ENCODE peak calls at places on chromosomes 4 and X, in six cellular contexts. Z, U, G, B, F and X are unnamed samples.

GRCh38 chr4:36038521-36038920 is 205.8 kb downstream of the ARAP2 start:
- DNase-seq in Z (no peak), U (no peak), G (no peak), B (no peak), F (no peak), X (no peak)

GRCh38 chr4:112540695-112541094 is 24.7 kb upstream of the NEUROG2 start:
- DNase-seq in Z (no peak), U (no peak), G (no peak), B (no peak), F (no peak), X (no peak)

GRCh38 chrX:102696303-102696702 is 15.9 kb upstream of the GPRASP2 start:
- DNase-seq in Z (no peak), U (no peak), G (no peak), B (no peak), F (no peak), X (no peak)

GRCh38 chrX:109966246-109966645 is 36.7 kb upstream of the TMEM164 start:
- DNase-seq in Z (no peak), U (no peak), G (no peak), B (no peak), F (no peak), X (no peak)

GRCh38 chr4:1873291-1873690 is 2.1 kb downstream of the NSD2 start:
- DNase-seq in Z (no peak), U (no peak), G (no peak), B (no peak), F (no peak), X (no peak)

GRCh38 chr4:136706942-136707341 is 825.4 kb downstream of the PCDH18 start:
- DNase-seq in Z (no peak), U (no peak), G (no peak), B (no peak), F (no peak), X (no peak)

GRCh38 chr4:140152015-140152703 is 1.8 kb downstream of the MAML3 start:
- DNase-seq in Z (peak; percentile 68), U (peak; percentile 63), G (peak; percentile 85), B (peak; percentile 75), F (peak; percentile 71), X (peak; percentile 54)

GRCh38 chr4:43690121-43690520 is 758.5 kb downstream of the KCTD8 start:
- DNase-seq in Z (no peak), U (no peak), G (no peak), B (no peak), F (no peak), X (no peak)

GRCh38 chrX:26783512-26784225 is 567.7 kb downstream of the MAGEB5 start:
- DNase-seq in Z (no peak), U (no peak), G (no peak), B (no peak), F (peak; percentile 2), X (no peak)

GRCh38 chr4:36209941-36210663 is 34.2 kb downstream of the ARAP2 start:
- DNase-seq in Z (no peak), U (no peak), G (no peak), B (no peak), F (no peak), X (no peak)

GRCh38 chr4:76504613-76505465 is 69.8 kb downstream of the SHROOM3 start:
- DNase-seq in Z (no peak), U (no peak), G (no peak), B (no peak), F (no peak), X (no peak)

GRCh38 chr4:24260133-24260532 is 324.2 kb downstream of the DHX15 start:
- DNase-seq in Z (no peak), U (no peak), G (no peak), B (no peak), F (no peak), X (no peak)

GRCh38 chr4:1247811-1248261 is 1.1 kb downstream of the CTBP1 start:
- DNase-seq in Z (no peak), U (no peak), G (peak; percentile 67), B (no peak), F (no peak), X (no peak)

GRCh38 chr4:76518241-76518640 is 83.2 kb downstream of the SHROOM3 start:
- DNase-seq in Z (no peak), U (no peak), G (no peak), B (no peak), F (no peak), X (no peak)

GRCh38 chrX:38438321-38438720 is 85.9 kb downstream of the OTC start:
- DNase-seq in Z (no peak), U (no peak), G (no peak), B (no peak), F (no peak), X (no peak)

GRCh38 chrX:119899125-119899524 is 3.4 kb downstream of the AKAP14 start:
- DNase-seq in Z (no peak), U (no peak), G (no peak), B (no peak), F (no peak), X (no peak)

GRCh38 chr4:84224522-84224921 is 274.6 kb downstream of the NKX6-1 start:
- DNase-seq in Z (no peak), U (no peak), G (no peak), B (no peak), F (no peak), X (no peak)

GRCh38 chr4:85127653-85128052 is 161.2 kb upstream of the WDFY3 start:
- DNase-seq in Z (no peak), U (no peak), G (no peak), B (no peak), F (no peak), X (no peak)

GRCh38 chr4:127870688-127871087 is 10.0 kb upstream of the PLK4 start:
- DNase-seq in Z (no peak), U (no peak), G (no peak), B (no peak), F (peak; percentile 39), X (no peak)

GRCh38 chr4:2446656-2447564 is 22.0 kb upstream of the RNF4 start:
- DNase-seq in Z (no peak), U (no peak), G (no peak), B (no peak), F (no peak), X (no peak)

GRCh38 chr4:138104462-138104775 is 137.7 kb downstream of the SLC7A11 start:
- DNase-seq in Z (no peak), U (no peak), G (no peak), B (no peak), F (no peak), X (no peak)
- TF ChIP-seq CTCF in Z (no peak), U (no peak), G (no peak), B (no peak), F (no peak), X (no peak)

GRCh38 chr4:175891863-175892262 is 79.8 kb upstream of the GPM6A start:
- DNase-seq in Z (no peak), U (no peak), G (no peak), B (no peak), F (no peak), X (no peak)
- TF ChIP-seq CTCF in Z (no peak), U (no peak), G (no peak), B (no peak), F (no peak), X (no peak)

DNA sequence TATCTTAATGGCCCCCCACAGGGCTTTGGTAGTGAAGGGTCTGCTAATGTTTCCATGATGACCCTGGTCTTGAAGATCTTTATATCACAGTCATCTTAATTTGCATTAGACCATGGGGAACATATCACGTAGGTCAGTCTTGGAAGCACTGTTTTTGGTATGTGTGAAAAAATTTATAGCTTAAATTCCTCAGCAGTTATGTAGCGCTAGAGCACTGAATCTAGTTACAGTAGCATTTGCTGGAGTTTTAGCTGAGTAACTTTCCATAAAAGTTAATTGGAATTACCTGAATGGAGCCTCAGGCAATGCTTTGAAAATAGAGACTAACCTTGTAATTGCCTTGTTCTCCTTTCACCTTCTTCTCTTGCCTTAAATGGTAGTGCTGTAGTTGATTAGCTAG is 648.8 kb downstream of the IQCM start:
- DNase-seq in Z (no peak), U (no peak), G (no peak), B (no peak), F (no peak), X (no peak)
- TF ChIP-seq CTCF in Z (no peak), U (no peak), G (no peak), B (no peak), F (no peak), X (no peak)

GRCh38 chr4:25367004-25367621 is 9.9 kb upstream of the ANAPC4 start:
- DNase-seq in Z (no peak), U (no peak), G (no peak), B (no peak), F (no peak), X (no peak)
- TF ChIP-seq CTCF in Z (peak; percentile 31), U (no peak), G (peak; percentile 36), B (peak; percentile 13), F (peak; percentile 50), X (no peak)

GRCh38 chr4:109676886-109677285 is 26.4 kb downstream of the CASP6 start:
- DNase-seq in Z (no peak), U (no peak), G (no peak), B (no peak), F (no peak), X (no peak)
- TF ChIP-seq CTCF in Z (no peak), U (no peak), G (no peak), B (no peak), F (no peak), X (no peak)

DNA sequence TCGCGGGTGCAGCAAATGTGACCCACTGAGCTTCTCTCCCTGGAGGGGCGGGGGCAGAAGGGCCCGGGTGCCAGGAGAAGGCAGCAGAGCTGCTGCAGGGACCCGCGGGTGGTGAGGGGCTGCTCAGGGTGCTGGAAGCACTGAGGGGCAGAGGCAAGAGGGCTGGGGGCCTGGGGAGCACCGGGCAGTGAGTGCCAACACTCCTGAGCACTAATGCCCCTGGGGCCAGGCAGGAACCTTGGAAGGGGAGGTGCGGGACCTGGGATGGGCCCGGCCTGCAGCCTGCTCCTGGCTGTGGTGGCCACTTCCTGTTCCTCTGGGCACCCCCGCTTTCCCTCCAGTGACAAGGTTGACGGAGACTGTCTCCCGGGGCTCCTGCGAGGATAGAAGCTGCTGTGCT is 66.5 kb upstream of the ADRA2C start:
- DNase-seq in Z (no peak), U (no peak), G (peak; percentile 57), B (peak; percentile 50), F (no peak), X (no peak)
- TF ChIP-seq CTCF in Z (no peak), U (no peak), G (no peak), B (no peak), F (no peak), X (no peak)